ENCODE peak calls at places on chromosomes 4 and X, in four cellular contexts. K is GM23338, E is stomach, G is immature natural killer cell. V is an unnamed sample.

GRCh38 chrX:115591856-115592842 is 31.2 kb downstream of the PLS3 start:
- DNase-seq in K (no peak), G (no peak), E (no peak), V (no peak)

GRCh38 chr4:151804821-151805220 is 44.0 kb upstream of the GATB start:
- DNase-seq in G (no peak), E (no peak), K (no peak), V (no peak)

GRCh38 chrX:30620980-30621716 is 32.1 kb upstream of the GK start:
- DNase-seq in E (no peak), K (no peak), G (no peak), V (peak; percentile 12)

GRCh38 chr4:16066586-16067128 is 17.2 kb downstream of the PROM1 start:
- DNase-seq in E (no peak), K (no peak), G (no peak), V (no peak)

GRCh38 chrX:134171661-134172587 is 65.1 kb upstream of the CCDC160 start:
- DNase-seq in K (peak; percentile 66), E (peak; percentile 34), G (peak; percentile 32), V (no peak)

GRCh38 chr4:4507923-4508322 is 33.9 kb downstream of the STX18 start:
- DNase-seq in K (peak; percentile 39), E (no peak), G (no peak), V (no peak)

GRCh38 chr4:47109379-47109778 is 78.0 kb downstream of the GABRB1 start:
- DNase-seq in K (peak; percentile 20), E (no peak), G (no peak), V (no peak)

GRCh38 chr4:105164548-105164947 is 17.9 kb downstream of the TET2 start:
- DNase-seq in G (no peak), K (no peak), E (no peak), V (no peak)

GRCh38 chrX:35561985-35562384 is 236.2 kb upstream of the MAGEB16 start:
- DNase-seq in G (no peak), E (peak; percentile 35), K (no peak), V (no peak)

GRCh38 chr4:107130157-107130556 is 94.0 kb upstream of the DKK2 start:
- DNase-seq in E (no peak), G (no peak), K (peak; percentile 11), V (no peak)

GRCh38 chr4:77797239-77797638 is 21.9 kb downstream of the CNOT6L start:
- DNase-seq in K (no peak), E (no peak), G (no peak), V (no peak)

GRCh38 chr4:7614350-7614949 is 179.7 kb upstream of the PSAPL1 start:
- DNase-seq in K (no peak), G (no peak), E (no peak), V (no peak)

GRCh38 chr4:124334119-124334518 is 378.4 kb downstream of the ANKRD50 start:
- DNase-seq in K (peak; percentile 82), E (no peak), G (no peak), V (peak; percentile 80)

GRCh38 chrX:24423960-24424359 is 41.1 kb upstream of the PDK3 start:
- DNase-seq in E (no peak), G (no peak), K (no peak), V (no peak)

GRCh38 chr4:156815717-156816319 is 155.8 kb downstream of the PDGFC start:
- DNase-seq in K (no peak), G (no peak), E (no peak), V (no peak)

GRCh38 chrX:40854242-40854641 is 118.9 kb upstream of the MED14 start:
- DNase-seq in K (no peak), E (no peak), G (no peak), V (no peak)

GRCh38 chr4:30950737-30951136 is 230.6 kb downstream of the PCDH7 start:
- DNase-seq in E (no peak), G (no peak), K (no peak), V (peak; percentile 40)

GRCh38 chr4:138406881-138407280 is 164.7 kb upstream of the SLC7A11 start:
- DNase-seq in E (no peak), G (no peak), K (no peak), V (no peak)

GRCh38 chrX:152600853-152601635 is 36.7 kb upstream of the GABRQ start:
- DNase-seq in K (peak; percentile 32), E (no peak), G (no peak), V (no peak)

GRCh38 chr4:16269742-16270522 is 43.7 kb upstream of the TAPT1 start:
- DNase-seq in K (no peak), E (no peak), G (no peak), V (no peak)